ENCODE peak calls at places on chromosomes 3 and 15, in five cellular contexts. One of them, this sample, is unnamed. For H3K27me3 and H3K36me3, the result is how much of the 10 kb centered on the place peaks cover.

GRCh38 chr3:70999730-71000129 is 583.8 kb downstream of the FOXP1 start:
- DNase-seq in BJ: peak
- DNase-seq in upper lobe of right lung: no peak
- DNase-seq in lower lobe of right lung: no peak
- DNase-seq in body of pancreas: no peak
- DNase-seq in this sample: no peak

GRCh38 chr3:172676208-172676920 is 34.5 kb downstream of the NCEH1 start:
- DNase-seq in BJ: no peak
- DNase-seq in upper lobe of right lung: no peak
- DNase-seq in lower lobe of right lung: no peak
- DNase-seq in body of pancreas: no peak
- DNase-seq in this sample: no peak

GRCh38 chr3:156291269-156292123 is 171.1 kb downstream of the KCNAB1 start:
- DNase-seq in BJ: no peak
- DNase-seq in upper lobe of right lung: no peak
- DNase-seq in lower lobe of right lung: no peak
- DNase-seq in body of pancreas: peak
- DNase-seq in this sample: peak

GRCh38 chr15:49697121-49697520 is 76.3 kb downstream of the DTWD1 start:
- DNase-seq in BJ: no peak
- DNase-seq in upper lobe of right lung: no peak
- DNase-seq in lower lobe of right lung: no peak
- DNase-seq in body of pancreas: no peak
- DNase-seq in this sample: no peak

GRCh38 chr15:72782993-72783562 is 480 bp downstream of the ADPGK start:
- DNase-seq in BJ: no peak
- DNase-seq in upper lobe of right lung: no peak
- DNase-seq in lower lobe of right lung: peak
- DNase-seq in body of pancreas: no peak
- DNase-seq in this sample: no peak

GRCh38 chr15:80242132-80242769 is 9.8 kb downstream of the CTXND1 start:
- DNase-seq in BJ: no peak
- DNase-seq in upper lobe of right lung: no peak
- DNase-seq in lower lobe of right lung: no peak
- DNase-seq in body of pancreas: no peak
- DNase-seq in this sample: peak

GRCh38 chr3:158642005-158642404 is 2.3 kb upstream of the GFM1 start:
- DNase-seq in BJ: no peak
- DNase-seq in upper lobe of right lung: no peak
- DNase-seq in lower lobe of right lung: no peak
- DNase-seq in body of pancreas: no peak
- DNase-seq in this sample: no peak

GRCh38 chr3:37453393-37454391 is 279.3 kb upstream of the LRRFIP2 start:
- DNase-seq in BJ: no peak
- DNase-seq in upper lobe of right lung: peak
- DNase-seq in lower lobe of right lung: peak
- DNase-seq in body of pancreas: peak
- DNase-seq in this sample: peak

GRCh38 chr3:184399410-184399809 is 19.6 kb downstream of the CHRD start:
- DNase-seq in BJ: peak
- DNase-seq in upper lobe of right lung: no peak
- DNase-seq in lower lobe of right lung: no peak
- DNase-seq in body of pancreas: no peak
- DNase-seq in this sample: peak

GRCh38 chr3:190032924-190033323 is 87.8 kb downstream of the P3H2 start:
- DNase-seq in BJ: no peak
- DNase-seq in upper lobe of right lung: no peak
- DNase-seq in lower lobe of right lung: no peak
- DNase-seq in body of pancreas: no peak
- DNase-seq in this sample: no peak

GRCh38 chr3:135491478-135491877 is 474.1 kb upstream of the PPP2R3A start:
- DNase-seq in BJ: no peak
- DNase-seq in upper lobe of right lung: no peak
- DNase-seq in lower lobe of right lung: no peak
- DNase-seq in body of pancreas: no peak
- DNase-seq in this sample: no peak

GRCh38 chr3:65873028-65873427 is 165.7 kb downstream of the MAGI1 start:
- DNase-seq in BJ: no peak
- DNase-seq in upper lobe of right lung: no peak
- DNase-seq in lower lobe of right lung: no peak
- DNase-seq in body of pancreas: no peak
- DNase-seq in this sample: no peak

GRCh38 chr3:22959593-22959992 is 243.5 kb upstream of the UBE2E2 start:
- DNase-seq in BJ: no peak
- DNase-seq in upper lobe of right lung: no peak
- DNase-seq in lower lobe of right lung: no peak
- DNase-seq in body of pancreas: no peak
- DNase-seq in this sample: no peak

GRCh38 chr3:42780892-42781700 is 8.0 kb upstream of the CCDC13 start:
- DNase-seq in BJ: no peak
- DNase-seq in upper lobe of right lung: no peak
- DNase-seq in lower lobe of right lung: no peak
- DNase-seq in body of pancreas: no peak
- DNase-seq in this sample: peak

GRCh38 chr15:78208887-78209645 is 25.3 kb downstream of the ACSBG1 start:
- DNase-seq in BJ: no peak
- DNase-seq in upper lobe of right lung: no peak
- DNase-seq in lower lobe of right lung: no peak
- DNase-seq in body of pancreas: peak
- DNase-seq in this sample: peak

GRCh38 chr3:95705786-95706418 is 1108.5 kb upstream of the EPHA6 start:
- DNase-seq in BJ: no peak
- DNase-seq in upper lobe of right lung: no peak
- DNase-seq in lower lobe of right lung: peak
- DNase-seq in body of pancreas: no peak
- DNase-seq in this sample: no peak

GRCh38 chr3:46684881-46685280 is 8.6 kb downstream of the ALS2CL start:
- DNase-seq in BJ: no peak
- DNase-seq in upper lobe of right lung: no peak
- DNase-seq in lower lobe of right lung: no peak
- DNase-seq in body of pancreas: no peak
- DNase-seq in this sample: no peak

GRCh38 chr3:127197300-127198150 is 4.6 kb downstream of the PRR23E start:
- DNase-seq in BJ: no peak
- DNase-seq in upper lobe of right lung: no peak
- DNase-seq in lower lobe of right lung: no peak
- DNase-seq in body of pancreas: no peak
- DNase-seq in this sample: peak

GRCh38 chr15:35980719-35981118 is 434.8 kb upstream of the DPH6 start:
- DNase-seq in BJ: peak
- DNase-seq in upper lobe of right lung: no peak
- DNase-seq in lower lobe of right lung: no peak
- DNase-seq in body of pancreas: no peak
- DNase-seq in this sample: no peak

GRCh38 chr3:120678331-120678845 is 3.7 kb downstream of the HGD start:
- DNase-seq in BJ: peak
- DNase-seq in upper lobe of right lung: no peak
- DNase-seq in lower lobe of right lung: no peak
- DNase-seq in body of pancreas: peak
- DNase-seq in this sample: peak

GRCh38 chr3:72721696-72722381 is 126.4 kb downstream of the SHQ1 start:
- DNase-seq in BJ: no peak
- DNase-seq in upper lobe of right lung: no peak
- DNase-seq in lower lobe of right lung: no peak
- DNase-seq in body of pancreas: no peak
- DNase-seq in this sample: no peak

GRCh38 chr3:120673116-120673515 is 8.9 kb downstream of the HGD start:
- DNase-seq in BJ: no peak
- DNase-seq in upper lobe of right lung: no peak
- DNase-seq in lower lobe of right lung: no peak
- DNase-seq in body of pancreas: no peak
- DNase-seq in this sample: no peak

GRCh38 chr3:42662813-42663535 is 9.5 kb downstream of the ZBTB47 start:
- DNase-seq in BJ: no peak
- DNase-seq in upper lobe of right lung: no peak
- DNase-seq in lower lobe of right lung: no peak
- DNase-seq in body of pancreas: no peak
- DNase-seq in this sample: peak

GRCh38 chr3:124246949-124247348 is 255.0 kb upstream of the ROPN1 start:
- DNase-seq in BJ: no peak
- DNase-seq in upper lobe of right lung: no peak
- DNase-seq in lower lobe of right lung: no peak
- DNase-seq in body of pancreas: no peak
- DNase-seq in this sample: peak

GRCh38 chr3:146130881-146131371 is 30.1 kb downstream of the PLOD2 start:
- DNase-seq in BJ: peak
- DNase-seq in upper lobe of right lung: no peak
- DNase-seq in lower lobe of right lung: no peak
- DNase-seq in body of pancreas: no peak
- DNase-seq in this sample: no peak

GRCh38 chr15:23647421-23648375 is at the start of gene MAGEL2:
- DNase-seq in BJ: no peak
- DNase-seq in upper lobe of right lung: no peak
- DNase-seq in lower lobe of right lung: peak
- DNase-seq in body of pancreas: no peak
- DNase-seq in this sample: peak

GRCh38 chr3:105759442-105760078 is 109.3 kb downstream of the CBLB start:
- DNase-seq in BJ: no peak
- DNase-seq in upper lobe of right lung: no peak
- DNase-seq in lower lobe of right lung: peak
- DNase-seq in body of pancreas: no peak
- DNase-seq in this sample: no peak

GRCh38 chr3:162719684-162720341 is 1223.2 kb downstream of the OTOL1 start:
- DNase-seq in BJ: peak
- DNase-seq in upper lobe of right lung: no peak
- DNase-seq in lower lobe of right lung: no peak
- DNase-seq in body of pancreas: no peak
- DNase-seq in this sample: no peak

GRCh38 chr3:139654637-139655365 is 23.0 kb downstream of the NMNAT3 start:
- DNase-seq in BJ: no peak
- DNase-seq in upper lobe of right lung: no peak
- DNase-seq in lower lobe of right lung: no peak
- DNase-seq in body of pancreas: no peak
- DNase-seq in this sample: no peak

GRCh38 chr3:123335007-123335670 is 113.8 kb downstream of the ADCY5 start:
- DNase-seq in BJ: no peak
- DNase-seq in upper lobe of right lung: peak
- DNase-seq in lower lobe of right lung: peak
- DNase-seq in body of pancreas: no peak
- DNase-seq in this sample: no peak

GRCh38 chr15:49421991-49422390 is 1.1 kb upstream of the FGF7 start:
- DNase-seq in BJ: no peak
- DNase-seq in upper lobe of right lung: peak
- DNase-seq in lower lobe of right lung: peak
- DNase-seq in body of pancreas: peak
- DNase-seq in this sample: peak

GRCh38 chr3:143295201-143296080 is 175.9 kb downstream of the CHST2 start:
- DNase-seq in BJ: no peak
- DNase-seq in upper lobe of right lung: no peak
- DNase-seq in lower lobe of right lung: no peak
- DNase-seq in body of pancreas: no peak
- DNase-seq in this sample: no peak

GRCh38 chr15:70399204-70399603 is 301.5 kb upstream of the TLE3 start:
- DNase-seq in BJ: no peak
- DNase-seq in upper lobe of right lung: no peak
- DNase-seq in lower lobe of right lung: no peak
- DNase-seq in body of pancreas: no peak
- DNase-seq in this sample: no peak
- H3K27me3 ChIP-seq in BJ: under half
- H3K27me3 ChIP-seq in upper lobe of right lung: under half
- H3K27me3 ChIP-seq in lower lobe of right lung: under half
- H3K27me3 ChIP-seq in body of pancreas: under half
- H3K27me3 ChIP-seq in this sample: under half

DNA sequence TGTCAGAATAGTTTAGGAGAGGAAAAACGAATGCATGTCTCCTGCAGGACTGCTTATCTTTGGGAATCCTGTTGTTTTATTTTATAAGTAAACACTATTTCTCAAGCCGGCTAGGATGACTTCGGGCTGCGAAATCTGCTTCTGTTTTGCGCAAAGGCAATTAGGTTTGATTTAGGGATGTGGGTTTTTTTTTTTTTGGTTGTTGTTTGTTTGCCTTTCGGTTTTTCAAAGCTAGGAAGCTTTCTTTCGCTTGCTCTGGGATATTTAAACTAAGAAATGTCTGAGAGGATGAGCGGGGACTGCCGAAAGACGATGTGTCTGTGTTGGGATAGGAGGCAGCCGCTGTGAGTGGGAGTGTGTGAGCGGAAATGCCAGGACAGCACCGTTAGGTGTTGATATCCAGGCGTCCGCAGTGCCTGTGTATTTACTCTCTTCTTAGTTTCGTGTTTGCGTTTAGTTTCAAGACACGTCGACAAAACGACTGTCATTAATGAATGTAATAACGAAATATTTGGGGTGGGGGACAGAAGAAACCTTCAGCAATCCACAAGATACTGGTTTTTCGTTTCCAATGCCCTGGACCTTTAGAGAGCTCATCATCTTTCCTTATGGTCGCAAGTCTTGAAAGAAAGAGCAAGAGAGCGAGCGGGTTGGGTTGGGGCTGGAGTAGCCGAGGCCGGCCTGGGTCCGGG is 620 bp downstream of the ISL2 start:
- DNase-seq in BJ: no peak
- DNase-seq in upper lobe of right lung: no peak
- DNase-seq in lower lobe of right lung: no peak
- DNase-seq in body of pancreas: no peak
- DNase-seq in this sample: peak
- H3K4me3 ChIP-seq in BJ: peak
- H3K4me3 ChIP-seq in upper lobe of right lung: peak
- H3K4me3 ChIP-seq in lower lobe of right lung: peak
- H3K4me3 ChIP-seq in body of pancreas: no peak
- H3K4me3 ChIP-seq in this sample: peak

GRCh38 chr15:68283401-68283800 is 5.9 kb downstream of the FEM1B start:
- DNase-seq in BJ: no peak
- DNase-seq in upper lobe of right lung: no peak
- DNase-seq in lower lobe of right lung: no peak
- DNase-seq in body of pancreas: no peak
- DNase-seq in this sample: no peak
- H3K36me3 ChIP-seq in BJ: under half
- H3K36me3 ChIP-seq in upper lobe of right lung: under half
- H3K36me3 ChIP-seq in lower lobe of right lung: under half
- H3K36me3 ChIP-seq in body of pancreas: under half
- H3K36me3 ChIP-seq in this sample: under half

DNA sequence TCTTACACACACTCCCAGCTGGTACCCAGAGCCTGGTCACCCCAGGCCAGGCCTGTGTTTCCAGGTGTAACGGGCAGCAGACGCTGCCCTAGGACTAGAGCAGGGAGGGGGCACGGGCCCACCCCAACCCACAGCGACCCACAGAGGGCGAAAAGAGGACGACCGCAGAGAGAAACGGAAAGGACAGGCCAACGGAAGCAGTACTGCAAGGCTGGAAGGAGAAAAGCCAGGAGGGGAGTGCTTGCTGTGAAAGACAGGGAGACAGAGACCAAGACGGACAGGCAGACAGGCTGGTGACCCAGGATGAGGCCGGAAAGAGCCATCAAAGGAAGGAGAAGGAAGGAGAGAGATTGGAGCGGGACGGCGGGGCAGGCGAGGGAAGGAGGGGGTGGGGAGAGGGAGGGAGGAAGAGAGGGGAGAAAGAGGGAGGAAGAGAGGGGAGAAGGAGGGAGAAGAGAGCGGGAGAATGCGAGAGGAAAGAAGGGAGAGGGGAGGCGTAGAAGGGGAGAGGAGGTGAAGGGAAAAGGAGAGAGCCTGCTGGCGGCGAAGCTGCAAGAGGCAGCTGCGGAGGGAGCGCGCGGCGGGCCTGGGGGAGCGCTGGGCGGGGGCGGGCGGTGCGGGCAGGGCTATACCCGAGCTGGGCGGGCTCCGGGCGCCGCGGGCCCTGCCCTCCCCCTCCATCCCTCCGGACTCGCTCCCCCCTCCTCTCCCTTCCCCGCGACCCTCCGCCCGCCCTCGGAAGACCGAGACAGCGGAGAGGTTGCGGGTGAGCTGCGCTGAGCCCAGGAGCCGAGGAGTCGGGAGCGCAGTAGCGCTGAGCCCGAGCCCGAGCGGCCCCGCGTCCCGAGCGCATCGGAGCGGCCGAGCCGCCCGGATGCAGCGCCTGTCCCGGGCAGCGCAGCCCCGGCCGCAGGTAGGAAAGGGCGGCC is at the start of gene SLC6A1:
- DNase-seq in BJ: no peak
- DNase-seq in upper lobe of right lung: no peak
- DNase-seq in lower lobe of right lung: no peak
- DNase-seq in body of pancreas: no peak
- DNase-seq in this sample: peak
- H3K27me3 ChIP-seq in BJ: under half
- H3K27me3 ChIP-seq in upper lobe of right lung: under half
- H3K27me3 ChIP-seq in lower lobe of right lung: half or more
- H3K27me3 ChIP-seq in body of pancreas: under half
- H3K27me3 ChIP-seq in this sample: under half